ENCODE peak calls at places on chromosomes 4 and X, in eight cellular contexts. One of them, this sample, is unnamed.

GRCh38 chr4:104424368-104424921 is 70.2 kb downstream of the CXXC4 start:
- DNase-seq in trophoblast cell: no peak
- DNase-seq in H1: no peak
- DNase-seq in fibroblast of pulmonary artery: no peak
- DNase-seq in A673: no peak
- DNase-seq in testis: peak
- DNase-seq in AG09309: no peak
- DNase-seq in CD8-positive, alpha-beta T cell: no peak
- DNase-seq in this sample: no peak

GRCh38 chr4:66564901-66565648 is 894.8 kb upstream of the EPHA5 start:
- DNase-seq in trophoblast cell: no peak
- DNase-seq in CD8-positive, alpha-beta T cell: no peak
- DNase-seq in testis: no peak
- DNase-seq in H1: no peak
- DNase-seq in fibroblast of pulmonary artery: peak
- DNase-seq in AG09309: peak
- DNase-seq in A673: no peak
- DNase-seq in this sample: no peak

GRCh38 chrX:103919336-103919682 is 43.1 kb upstream of the TMSB15B start:
- DNase-seq in H1: no peak
- DNase-seq in fibroblast of pulmonary artery: peak
- DNase-seq in CD8-positive, alpha-beta T cell: no peak
- DNase-seq in A673: peak
- DNase-seq in trophoblast cell: no peak
- DNase-seq in AG09309: no peak
- DNase-seq in testis: no peak
- DNase-seq in this sample: peak

GRCh38 chrX:119539872-119540271 is 25.3 kb downstream of the STEEP1 start:
- DNase-seq in CD8-positive, alpha-beta T cell: no peak
- DNase-seq in testis: no peak
- DNase-seq in trophoblast cell: no peak
- DNase-seq in fibroblast of pulmonary artery: no peak
- DNase-seq in A673: peak
- DNase-seq in AG09309: no peak
- DNase-seq in H1: no peak
- DNase-seq in this sample: no peak

GRCh38 chr4:15410750-15411149 is 17.1 kb upstream of the C1QTNF7 start:
- DNase-seq in trophoblast cell: no peak
- DNase-seq in AG09309: no peak
- DNase-seq in A673: peak
- DNase-seq in fibroblast of pulmonary artery: peak
- DNase-seq in CD8-positive, alpha-beta T cell: no peak
- DNase-seq in testis: no peak
- DNase-seq in H1: no peak
- DNase-seq in this sample: peak

GRCh38 chrX:27598312-27598711 is 8.2 kb downstream of the DCAF8L2 start:
- DNase-seq in trophoblast cell: no peak
- DNase-seq in H1: no peak
- DNase-seq in AG09309: no peak
- DNase-seq in fibroblast of pulmonary artery: peak
- DNase-seq in testis: peak
- DNase-seq in A673: no peak
- DNase-seq in CD8-positive, alpha-beta T cell: no peak
- DNase-seq in this sample: peak

GRCh38 chr4:38311495-38311894 is 351.3 kb downstream of the PTTG2 start:
- DNase-seq in CD8-positive, alpha-beta T cell: no peak
- DNase-seq in AG09309: no peak
- DNase-seq in A673: no peak
- DNase-seq in trophoblast cell: no peak
- DNase-seq in fibroblast of pulmonary artery: no peak
- DNase-seq in H1: no peak
- DNase-seq in testis: no peak
- DNase-seq in this sample: no peak

GRCh38 chrX:68692651-68693050 is 45.2 kb downstream of the STARD8 start:
- DNase-seq in fibroblast of pulmonary artery: no peak
- DNase-seq in H1: no peak
- DNase-seq in trophoblast cell: no peak
- DNase-seq in AG09309: no peak
- DNase-seq in testis: no peak
- DNase-seq in CD8-positive, alpha-beta T cell: no peak
- DNase-seq in A673: no peak
- DNase-seq in this sample: no peak

GRCh38 chr4:85474818-85475630 is at the start of gene ARHGAP24:
- DNase-seq in H1: peak
- DNase-seq in AG09309: peak
- DNase-seq in fibroblast of pulmonary artery: peak
- DNase-seq in testis: peak
- DNase-seq in trophoblast cell: peak
- DNase-seq in CD8-positive, alpha-beta T cell: no peak
- DNase-seq in A673: peak
- DNase-seq in this sample: peak

GRCh38 chr4:25580633-25581467 is 74.8 kb upstream of the SLC34A2 start:
- DNase-seq in trophoblast cell: no peak
- DNase-seq in AG09309: no peak
- DNase-seq in CD8-positive, alpha-beta T cell: no peak
- DNase-seq in fibroblast of pulmonary artery: no peak
- DNase-seq in testis: no peak
- DNase-seq in A673: no peak
- DNase-seq in H1: no peak
- DNase-seq in this sample: peak

GRCh38 chr4:76733380-76733779 is 164.6 kb downstream of the SOWAHB start:
- DNase-seq in H1: peak
- DNase-seq in trophoblast cell: no peak
- DNase-seq in testis: peak
- DNase-seq in CD8-positive, alpha-beta T cell: no peak
- DNase-seq in fibroblast of pulmonary artery: no peak
- DNase-seq in A673: no peak
- DNase-seq in AG09309: no peak
- DNase-seq in this sample: no peak

GRCh38 chrX:3145716-3146115 is 104.4 kb downstream of the ARSF start:
- DNase-seq in trophoblast cell: no peak
- DNase-seq in testis: no peak
- DNase-seq in CD8-positive, alpha-beta T cell: no peak
- DNase-seq in AG09309: no peak
- DNase-seq in A673: no peak
- DNase-seq in H1: no peak
- DNase-seq in fibroblast of pulmonary artery: no peak
- DNase-seq in this sample: no peak

GRCh38 chrX:107448625-107449468 is 605 bp upstream of the FRMPD3 start:
- DNase-seq in trophoblast cell: no peak
- DNase-seq in CD8-positive, alpha-beta T cell: no peak
- DNase-seq in H1: no peak
- DNase-seq in testis: no peak
- DNase-seq in AG09309: no peak
- DNase-seq in fibroblast of pulmonary artery: no peak
- DNase-seq in A673: no peak
- DNase-seq in this sample: no peak

GRCh38 chrX:9611436-9612145 is 146.7 kb downstream of the TBL1X start:
- DNase-seq in H1: no peak
- DNase-seq in AG09309: no peak
- DNase-seq in trophoblast cell: no peak
- DNase-seq in CD8-positive, alpha-beta T cell: no peak
- DNase-seq in testis: no peak
- DNase-seq in A673: peak
- DNase-seq in fibroblast of pulmonary artery: no peak
- DNase-seq in this sample: no peak

GRCh38 chrX:40099046-40099968 is 1.5 kb upstream of the BCOR start:
- DNase-seq in fibroblast of pulmonary artery: no peak
- DNase-seq in CD8-positive, alpha-beta T cell: peak
- DNase-seq in A673: no peak
- DNase-seq in H1: no peak
- DNase-seq in testis: peak
- DNase-seq in AG09309: no peak
- DNase-seq in trophoblast cell: no peak
- DNase-seq in this sample: no peak

GRCh38 chrX:19725545-19726102 is 161.8 kb downstream of the SH3KBP1 start:
- DNase-seq in fibroblast of pulmonary artery: peak
- DNase-seq in AG09309: no peak
- DNase-seq in trophoblast cell: peak
- DNase-seq in testis: no peak
- DNase-seq in H1: no peak
- DNase-seq in CD8-positive, alpha-beta T cell: no peak
- DNase-seq in A673: no peak
- DNase-seq in this sample: no peak

GRCh38 chr4:23135792-23136645 is 443.3 kb downstream of the GBA3 start:
- DNase-seq in testis: peak
- DNase-seq in AG09309: no peak
- DNase-seq in fibroblast of pulmonary artery: peak
- DNase-seq in H1: no peak
- DNase-seq in CD8-positive, alpha-beta T cell: no peak
- DNase-seq in A673: peak
- DNase-seq in trophoblast cell: peak
- DNase-seq in this sample: peak

GRCh38 chrX:150080497-150080896 is 142.2 kb upstream of the EOLA2 start:
- DNase-seq in fibroblast of pulmonary artery: no peak
- DNase-seq in A673: no peak
- DNase-seq in H1: no peak
- DNase-seq in CD8-positive, alpha-beta T cell: no peak
- DNase-seq in AG09309: no peak
- DNase-seq in trophoblast cell: no peak
- DNase-seq in testis: no peak
- DNase-seq in this sample: no peak

GRCh38 chr4:153318696-153319320 is 25.7 kb upstream of the MND1 start:
- DNase-seq in testis: peak
- DNase-seq in AG09309: no peak
- DNase-seq in CD8-positive, alpha-beta T cell: no peak
- DNase-seq in H1: no peak
- DNase-seq in A673: peak
- DNase-seq in trophoblast cell: peak
- DNase-seq in fibroblast of pulmonary artery: peak
- DNase-seq in this sample: peak

GRCh38 chr4:34953145-34953799 is 1291.0 kb downstream of the ARAP2 start:
- DNase-seq in A673: peak
- DNase-seq in CD8-positive, alpha-beta T cell: no peak
- DNase-seq in fibroblast of pulmonary artery: no peak
- DNase-seq in AG09309: no peak
- DNase-seq in testis: no peak
- DNase-seq in trophoblast cell: peak
- DNase-seq in H1: peak
- DNase-seq in this sample: no peak

GRCh38 chrX:40272786-40273185 is 175.0 kb upstream of the BCOR start:
- DNase-seq in A673: no peak
- DNase-seq in testis: no peak
- DNase-seq in AG09309: no peak
- DNase-seq in fibroblast of pulmonary artery: no peak
- DNase-seq in trophoblast cell: no peak
- DNase-seq in CD8-positive, alpha-beta T cell: no peak
- DNase-seq in H1: no peak
- DNase-seq in this sample: no peak

GRCh38 chrX:131802836-131803626 is 220.1 kb upstream of the STK26 start:
- DNase-seq in testis: peak
- DNase-seq in H1: no peak
- DNase-seq in trophoblast cell: peak
- DNase-seq in fibroblast of pulmonary artery: no peak
- DNase-seq in A673: peak
- DNase-seq in AG09309: no peak
- DNase-seq in CD8-positive, alpha-beta T cell: no peak
- DNase-seq in this sample: no peak
- H3K4me3 ChIP-seq in testis: no peak
- H3K4me3 ChIP-seq in H1: no peak
- H3K4me3 ChIP-seq in trophoblast cell: no peak
- H3K4me3 ChIP-seq in fibroblast of pulmonary artery: no peak
- H3K4me3 ChIP-seq in A673: peak
- H3K4me3 ChIP-seq in AG09309: peak
- H3K4me3 ChIP-seq in CD8-positive, alpha-beta T cell: no peak
- H3K4me3 ChIP-seq in this sample: no peak

GRCh38 chr4:125359960-125360628 is 45.3 kb downstream of the FAT4 start:
- DNase-seq in H1: no peak
- DNase-seq in AG09309: no peak
- DNase-seq in A673: peak
- DNase-seq in CD8-positive, alpha-beta T cell: no peak
- DNase-seq in trophoblast cell: no peak
- DNase-seq in fibroblast of pulmonary artery: no peak
- DNase-seq in testis: no peak
- DNase-seq in this sample: no peak
- H3K4me3 ChIP-seq in H1: no peak
- H3K4me3 ChIP-seq in AG09309: no peak
- H3K4me3 ChIP-seq in A673: peak
- H3K4me3 ChIP-seq in CD8-positive, alpha-beta T cell: no peak
- H3K4me3 ChIP-seq in trophoblast cell: no peak
- H3K4me3 ChIP-seq in fibroblast of pulmonary artery: no peak
- H3K4me3 ChIP-seq in testis: no peak
- H3K4me3 ChIP-seq in this sample: no peak

GRCh38 chr4:182276214-182277109 is 33.3 kb downstream of the TENM3 start:
- DNase-seq in testis: no peak
- DNase-seq in CD8-positive, alpha-beta T cell: no peak
- DNase-seq in A673: no peak
- DNase-seq in AG09309: no peak
- DNase-seq in H1: no peak
- DNase-seq in fibroblast of pulmonary artery: no peak
- DNase-seq in trophoblast cell: no peak
- DNase-seq in this sample: no peak

GRCh38 chr4:182278729-182279128 is 35.5 kb downstream of the TENM3 start:
- DNase-seq in A673: no peak
- DNase-seq in CD8-positive, alpha-beta T cell: no peak
- DNase-seq in trophoblast cell: no peak
- DNase-seq in testis: no peak
- DNase-seq in fibroblast of pulmonary artery: no peak
- DNase-seq in H1: no peak
- DNase-seq in AG09309: no peak
- DNase-seq in this sample: no peak

GRCh38 chr4:182286035-182286434 is 42.8 kb downstream of the TENM3 start:
- DNase-seq in A673: no peak
- DNase-seq in H1: no peak
- DNase-seq in CD8-positive, alpha-beta T cell: no peak
- DNase-seq in trophoblast cell: peak
- DNase-seq in fibroblast of pulmonary artery: no peak
- DNase-seq in testis: no peak
- DNase-seq in AG09309: peak
- DNase-seq in this sample: no peak

GRCh38 chr4:182277402-182277801 is 34.2 kb downstream of the TENM3 start:
- DNase-seq in A673: no peak
- DNase-seq in trophoblast cell: no peak
- DNase-seq in H1: no peak
- DNase-seq in CD8-positive, alpha-beta T cell: no peak
- DNase-seq in testis: no peak
- DNase-seq in fibroblast of pulmonary artery: no peak
- DNase-seq in AG09309: no peak
- DNase-seq in this sample: no peak

GRCh38 chr4:182280439-182281111 is 37.4 kb downstream of the TENM3 start:
- DNase-seq in fibroblast of pulmonary artery: peak
- DNase-seq in CD8-positive, alpha-beta T cell: no peak
- DNase-seq in AG09309: no peak
- DNase-seq in H1: no peak
- DNase-seq in A673: peak
- DNase-seq in testis: no peak
- DNase-seq in trophoblast cell: no peak
- DNase-seq in this sample: no peak
- H3K4me3 ChIP-seq in fibroblast of pulmonary artery: no peak
- H3K4me3 ChIP-seq in CD8-positive, alpha-beta T cell: no peak
- H3K4me3 ChIP-seq in AG09309: no peak
- H3K4me3 ChIP-seq in H1: no peak
- H3K4me3 ChIP-seq in A673: no peak
- H3K4me3 ChIP-seq in testis: no peak
- H3K4me3 ChIP-seq in trophoblast cell: no peak
- H3K4me3 ChIP-seq in this sample: no peak

GRCh38 chr4:184331155-184331995 is 113.7 kb upstream of the ENPP6 start:
- DNase-seq in AG09309: no peak
- DNase-seq in A673: no peak
- DNase-seq in fibroblast of pulmonary artery: no peak
- DNase-seq in H1: no peak
- DNase-seq in trophoblast cell: peak
- DNase-seq in CD8-positive, alpha-beta T cell: no peak
- DNase-seq in testis: peak
- DNase-seq in this sample: peak
- H3K4me3 ChIP-seq in AG09309: no peak
- H3K4me3 ChIP-seq in A673: no peak
- H3K4me3 ChIP-seq in fibroblast of pulmonary artery: no peak
- H3K4me3 ChIP-seq in H1: no peak
- H3K4me3 ChIP-seq in trophoblast cell: no peak
- H3K4me3 ChIP-seq in CD8-positive, alpha-beta T cell: no peak
- H3K4me3 ChIP-seq in testis: no peak
- H3K4me3 ChIP-seq in this sample: no peak